ENCODE peak calls at places on chromosomes 2 and 18, in six cellular contexts. K is endothelial cell; D is psoas muscle; L is hypothalamus; U is T-helper 1 cell; J is activated CD4-positive, CD25-positive, alpha-beta regulatory T cell. N is an unnamed sample.

GRCh38 chr2:177543007-177543760 is 150.6 kb downstream of the AGPS start:
- DNase-seq in D (no peak), L (no peak), J (no peak), U (no peak), K (no peak), N (no peak)

GRCh38 chr2:58067001-58067400 is 20.4 kb downstream of the VRK2 start:
- DNase-seq in U (no peak), K (no peak), D (no peak), L (no peak), J (no peak), N (no peak)

GRCh38 chr2:218855305-218856167 is 4.1 kb upstream of the WNT6 start:
- DNase-seq in U (no peak), D (peak), K (no peak), L (no peak), J (no peak), N (no peak)

GRCh38 chr2:41879367-41879871 is 168.4 kb upstream of the PKDCC start:
- DNase-seq in D (no peak), K (no peak), U (no peak), L (peak), J (no peak), N (no peak)

GRCh38 chr2:135311962-135312361 is 219.1 kb downstream of the ZRANB3 start:
- DNase-seq in U (no peak), L (no peak), J (no peak), K (no peak), D (no peak), N (no peak)

GRCh38 chr2:159044804-159045286 is 76.4 kb downstream of the TANC1 start:
- DNase-seq in J (no peak), L (no peak), U (no peak), D (no peak), K (no peak), N (no peak)

GRCh38 chr2:8315766-8316165 is 366.1 kb upstream of the ID2 start:
- DNase-seq in U (no peak), K (no peak), D (no peak), J (no peak), L (no peak), N (no peak)

GRCh38 chr2:135473567-135473966 is 57.5 kb downstream of the ZRANB3 start:
- DNase-seq in L (no peak), U (peak), K (peak), J (no peak), D (no peak), N (no peak)

GRCh38 chr18:12990128-12990485 is 1.1 kb upstream of the CEP192 start:
- DNase-seq in L (no peak), J (no peak), U (peak), D (no peak), K (no peak), N (no peak)

GRCh38 chr2:217277646-217278048 is 417.8 kb upstream of the TNP1 start:
- DNase-seq in D (no peak), L (peak), K (no peak), U (no peak), J (no peak), N (no peak)

GRCh38 chr2:190578158-190579057 is 43.9 kb upstream of the NEMP2 start:
- DNase-seq in J (no peak), U (no peak), L (peak), D (no peak), K (no peak), N (no peak)